ENCODE peak calls at places on chromosomes 7 and 10, in ten cellular contexts. One of them, this sample, is unnamed.

GRCh38 chr10:24349379-24350110 is 140.6 kb downstream of the KIAA1217 start:
- DNase-seq in T-helper 2 cell: no peak
- DNase-seq in heart left ventricle: no peak
- DNase-seq in stimulated activated CD4-positive, alpha-beta T cell treated with anti-CD3 and anti-CD28 coated beads, Interleukin-2, amount 100 ng/mL, for 24 hours: no peak
- DNase-seq in spleen: no peak
- DNase-seq in AML-193: no peak
- DNase-seq in T-cell: no peak
- DNase-seq in substantia nigra: no peak
- DNase-seq in NCI-H1092: no peak
- DNase-seq in fibroblast of the conjunctiva: peak
- DNase-seq in this sample: no peak

GRCh38 chr10:77240042-77240619 is 397.5 kb downstream of the KCNMA1 start:
- DNase-seq in T-cell: no peak
- DNase-seq in T-helper 2 cell: no peak
- DNase-seq in AML-193: no peak
- DNase-seq in heart left ventricle: no peak
- DNase-seq in NCI-H1092: peak
- DNase-seq in substantia nigra: no peak
- DNase-seq in stimulated activated CD4-positive, alpha-beta T cell treated with anti-CD3 and anti-CD28 coated beads, Interleukin-2, amount 100 ng/mL, for 24 hours: no peak
- DNase-seq in spleen: no peak
- DNase-seq in fibroblast of the conjunctiva: no peak
- DNase-seq in this sample: no peak

GRCh38 chr10:80471715-80472233 is 17.7 kb downstream of the TSPAN14 start:
- DNase-seq in T-cell: no peak
- DNase-seq in NCI-H1092: no peak
- DNase-seq in T-helper 2 cell: no peak
- DNase-seq in substantia nigra: no peak
- DNase-seq in stimulated activated CD4-positive, alpha-beta T cell treated with anti-CD3 and anti-CD28 coated beads, Interleukin-2, amount 100 ng/mL, for 24 hours: peak
- DNase-seq in spleen: no peak
- DNase-seq in fibroblast of the conjunctiva: no peak
- DNase-seq in heart left ventricle: no peak
- DNase-seq in AML-193: no peak
- DNase-seq in this sample: no peak

GRCh38 chr10:120600871-120601644 is 144.0 kb downstream of the PLPP4 start:
- DNase-seq in stimulated activated CD4-positive, alpha-beta T cell treated with anti-CD3 and anti-CD28 coated beads, Interleukin-2, amount 100 ng/mL, for 24 hours: peak
- DNase-seq in AML-193: no peak
- DNase-seq in heart left ventricle: no peak
- DNase-seq in NCI-H1092: no peak
- DNase-seq in T-helper 2 cell: no peak
- DNase-seq in substantia nigra: no peak
- DNase-seq in T-cell: no peak
- DNase-seq in spleen: no peak
- DNase-seq in fibroblast of the conjunctiva: no peak
- DNase-seq in this sample: no peak

GRCh38 chr7:30526163-30526562 is 21.5 kb upstream of the GGCT start:
- DNase-seq in T-helper 2 cell: no peak
- DNase-seq in stimulated activated CD4-positive, alpha-beta T cell treated with anti-CD3 and anti-CD28 coated beads, Interleukin-2, amount 100 ng/mL, for 24 hours: no peak
- DNase-seq in substantia nigra: no peak
- DNase-seq in T-cell: no peak
- DNase-seq in fibroblast of the conjunctiva: no peak
- DNase-seq in AML-193: no peak
- DNase-seq in NCI-H1092: no peak
- DNase-seq in spleen: no peak
- DNase-seq in heart left ventricle: no peak
- DNase-seq in this sample: no peak

GRCh38 chr10:119640384-119640783 is 10.8 kb upstream of the BAG3 start:
- DNase-seq in T-cell: no peak
- DNase-seq in substantia nigra: no peak
- DNase-seq in NCI-H1092: no peak
- DNase-seq in AML-193: no peak
- DNase-seq in T-helper 2 cell: no peak
- DNase-seq in heart left ventricle: no peak
- DNase-seq in stimulated activated CD4-positive, alpha-beta T cell treated with anti-CD3 and anti-CD28 coated beads, Interleukin-2, amount 100 ng/mL, for 24 hours: no peak
- DNase-seq in spleen: peak
- DNase-seq in fibroblast of the conjunctiva: no peak
- DNase-seq in this sample: no peak

GRCh38 chr10:73894245-73894971 is 16.5 kb upstream of the PLAU start:
- DNase-seq in spleen: no peak
- DNase-seq in heart left ventricle: no peak
- DNase-seq in fibroblast of the conjunctiva: no peak
- DNase-seq in T-cell: no peak
- DNase-seq in stimulated activated CD4-positive, alpha-beta T cell treated with anti-CD3 and anti-CD28 coated beads, Interleukin-2, amount 100 ng/mL, for 24 hours: peak
- DNase-seq in T-helper 2 cell: no peak
- DNase-seq in substantia nigra: no peak
- DNase-seq in NCI-H1092: no peak
- DNase-seq in AML-193: no peak
- DNase-seq in this sample: no peak

GRCh38 chr7:45075871-45076796 is 12.6 kb downstream of the NACAD start:
- DNase-seq in heart left ventricle: no peak
- DNase-seq in spleen: peak
- DNase-seq in NCI-H1092: no peak
- DNase-seq in substantia nigra: no peak
- DNase-seq in fibroblast of the conjunctiva: no peak
- DNase-seq in T-helper 2 cell: no peak
- DNase-seq in stimulated activated CD4-positive, alpha-beta T cell treated with anti-CD3 and anti-CD28 coated beads, Interleukin-2, amount 100 ng/mL, for 24 hours: no peak
- DNase-seq in AML-193: no peak
- DNase-seq in T-cell: no peak
- DNase-seq in this sample: no peak

GRCh38 chr10:132687181-132687892 is 98.6 kb downstream of the NKX6-2 start:
- DNase-seq in spleen: peak
- DNase-seq in T-helper 2 cell: no peak
- DNase-seq in T-cell: no peak
- DNase-seq in fibroblast of the conjunctiva: no peak
- DNase-seq in AML-193: no peak
- DNase-seq in heart left ventricle: peak
- DNase-seq in NCI-H1092: no peak
- DNase-seq in stimulated activated CD4-positive, alpha-beta T cell treated with anti-CD3 and anti-CD28 coated beads, Interleukin-2, amount 100 ng/mL, for 24 hours: no peak
- DNase-seq in substantia nigra: no peak
- DNase-seq in this sample: peak

GRCh38 chr7:66930341-66930740 is 9.3 kb downstream of the TMEM248 start:
- DNase-seq in stimulated activated CD4-positive, alpha-beta T cell treated with anti-CD3 and anti-CD28 coated beads, Interleukin-2, amount 100 ng/mL, for 24 hours: no peak
- DNase-seq in substantia nigra: no peak
- DNase-seq in T-cell: no peak
- DNase-seq in spleen: no peak
- DNase-seq in T-helper 2 cell: no peak
- DNase-seq in NCI-H1092: no peak
- DNase-seq in AML-193: no peak
- DNase-seq in heart left ventricle: no peak
- DNase-seq in fibroblast of the conjunctiva: no peak
- DNase-seq in this sample: no peak

GRCh38 chr10:49293208-49293603 is 5.8 kb upstream of the C10orf71 start:
- DNase-seq in T-helper 2 cell: no peak
- DNase-seq in heart left ventricle: no peak
- DNase-seq in AML-193: no peak
- DNase-seq in fibroblast of the conjunctiva: no peak
- DNase-seq in spleen: no peak
- DNase-seq in stimulated activated CD4-positive, alpha-beta T cell treated with anti-CD3 and anti-CD28 coated beads, Interleukin-2, amount 100 ng/mL, for 24 hours: no peak
- DNase-seq in T-cell: no peak
- DNase-seq in substantia nigra: no peak
- DNase-seq in NCI-H1092: no peak
- DNase-seq in this sample: no peak

GRCh38 chr7:24991333-24991732 is 11.4 kb upstream of the OSBPL3 start:
- DNase-seq in heart left ventricle: no peak
- DNase-seq in T-helper 2 cell: no peak
- DNase-seq in AML-193: no peak
- DNase-seq in fibroblast of the conjunctiva: no peak
- DNase-seq in T-cell: no peak
- DNase-seq in stimulated activated CD4-positive, alpha-beta T cell treated with anti-CD3 and anti-CD28 coated beads, Interleukin-2, amount 100 ng/mL, for 24 hours: no peak
- DNase-seq in substantia nigra: no peak
- DNase-seq in spleen: no peak
- DNase-seq in NCI-H1092: no peak
- DNase-seq in this sample: no peak

GRCh38 chr10:132588301-132589013 is 50.9 kb downstream of the INPP5A start:
- DNase-seq in spleen: peak
- DNase-seq in fibroblast of the conjunctiva: no peak
- DNase-seq in AML-193: peak
- DNase-seq in NCI-H1092: no peak
- DNase-seq in stimulated activated CD4-positive, alpha-beta T cell treated with anti-CD3 and anti-CD28 coated beads, Interleukin-2, amount 100 ng/mL, for 24 hours: peak
- DNase-seq in T-helper 2 cell: no peak
- DNase-seq in heart left ventricle: peak
- DNase-seq in T-cell: no peak
- DNase-seq in substantia nigra: no peak
- DNase-seq in this sample: no peak

GRCh38 chr10:96789571-96790108 is 42.5 kb upstream of the LCOR start:
- DNase-seq in NCI-H1092: no peak
- DNase-seq in T-cell: peak
- DNase-seq in substantia nigra: no peak
- DNase-seq in spleen: no peak
- DNase-seq in stimulated activated CD4-positive, alpha-beta T cell treated with anti-CD3 and anti-CD28 coated beads, Interleukin-2, amount 100 ng/mL, for 24 hours: no peak
- DNase-seq in fibroblast of the conjunctiva: no peak
- DNase-seq in AML-193: no peak
- DNase-seq in heart left ventricle: no peak
- DNase-seq in T-helper 2 cell: no peak
- DNase-seq in this sample: no peak

GRCh38 chr7:104772405-104772821 is 241.6 kb upstream of the KMT2E start:
- DNase-seq in AML-193: no peak
- DNase-seq in stimulated activated CD4-positive, alpha-beta T cell treated with anti-CD3 and anti-CD28 coated beads, Interleukin-2, amount 100 ng/mL, for 24 hours: no peak
- DNase-seq in substantia nigra: no peak
- DNase-seq in heart left ventricle: no peak
- DNase-seq in fibroblast of the conjunctiva: no peak
- DNase-seq in T-cell: no peak
- DNase-seq in NCI-H1092: no peak
- DNase-seq in T-helper 2 cell: no peak
- DNase-seq in spleen: no peak
- DNase-seq in this sample: no peak

GRCh38 chr10:14995964-14996565 is 36.9 kb downstream of the MEIG1 start:
- DNase-seq in AML-193: no peak
- DNase-seq in fibroblast of the conjunctiva: no peak
- DNase-seq in substantia nigra: no peak
- DNase-seq in NCI-H1092: no peak
- DNase-seq in T-helper 2 cell: no peak
- DNase-seq in heart left ventricle: no peak
- DNase-seq in stimulated activated CD4-positive, alpha-beta T cell treated with anti-CD3 and anti-CD28 coated beads, Interleukin-2, amount 100 ng/mL, for 24 hours: no peak
- DNase-seq in spleen: no peak
- DNase-seq in T-cell: no peak
- DNase-seq in this sample: no peak

GRCh38 chr10:19745672-19746071 is 70.6 kb upstream of the PLXDC2 start:
- DNase-seq in stimulated activated CD4-positive, alpha-beta T cell treated with anti-CD3 and anti-CD28 coated beads, Interleukin-2, amount 100 ng/mL, for 24 hours: no peak
- DNase-seq in fibroblast of the conjunctiva: no peak
- DNase-seq in AML-193: no peak
- DNase-seq in heart left ventricle: no peak
- DNase-seq in NCI-H1092: no peak
- DNase-seq in substantia nigra: no peak
- DNase-seq in T-helper 2 cell: no peak
- DNase-seq in T-cell: no peak
- DNase-seq in spleen: no peak
- DNase-seq in this sample: no peak

GRCh38 chr10:11906714-11907113 is 83.6 kb downstream of the PROSER2 start:
- DNase-seq in spleen: peak
- DNase-seq in T-cell: no peak
- DNase-seq in substantia nigra: no peak
- DNase-seq in NCI-H1092: no peak
- DNase-seq in heart left ventricle: no peak
- DNase-seq in fibroblast of the conjunctiva: no peak
- DNase-seq in stimulated activated CD4-positive, alpha-beta T cell treated with anti-CD3 and anti-CD28 coated beads, Interleukin-2, amount 100 ng/mL, for 24 hours: no peak
- DNase-seq in AML-193: no peak
- DNase-seq in T-helper 2 cell: no peak
- DNase-seq in this sample: no peak

GRCh38 chr10:4865945-4866661 is 40.1 kb downstream of the AKR1E2 start:
- DNase-seq in substantia nigra: no peak
- DNase-seq in spleen: no peak
- DNase-seq in T-helper 2 cell: no peak
- DNase-seq in NCI-H1092: no peak
- DNase-seq in stimulated activated CD4-positive, alpha-beta T cell treated with anti-CD3 and anti-CD28 coated beads, Interleukin-2, amount 100 ng/mL, for 24 hours: no peak
- DNase-seq in AML-193: no peak
- DNase-seq in T-cell: no peak
- DNase-seq in heart left ventricle: no peak
- DNase-seq in fibroblast of the conjunctiva: no peak
- DNase-seq in this sample: no peak

GRCh38 chr10:103367782-103368518 is at the start of gene TAF5:
- DNase-seq in stimulated activated CD4-positive, alpha-beta T cell treated with anti-CD3 and anti-CD28 coated beads, Interleukin-2, amount 100 ng/mL, for 24 hours: peak
- DNase-seq in T-cell: peak
- DNase-seq in NCI-H1092: peak
- DNase-seq in substantia nigra: peak
- DNase-seq in AML-193: peak
- DNase-seq in heart left ventricle: peak
- DNase-seq in spleen: peak
- DNase-seq in fibroblast of the conjunctiva: peak
- DNase-seq in T-helper 2 cell: peak
- DNase-seq in this sample: peak

GRCh38 chr7:131721660-131722059 is 165.2 kb upstream of the PODXL start:
- DNase-seq in fibroblast of the conjunctiva: no peak
- DNase-seq in stimulated activated CD4-positive, alpha-beta T cell treated with anti-CD3 and anti-CD28 coated beads, Interleukin-2, amount 100 ng/mL, for 24 hours: no peak
- DNase-seq in substantia nigra: no peak
- DNase-seq in AML-193: no peak
- DNase-seq in NCI-H1092: no peak
- DNase-seq in T-helper 2 cell: no peak
- DNase-seq in heart left ventricle: no peak
- DNase-seq in spleen: no peak
- DNase-seq in T-cell: no peak
- DNase-seq in this sample: no peak

GRCh38 chr10:48981310-48981907 is 41.8 kb upstream of the LRRC18 start:
- DNase-seq in AML-193: peak
- DNase-seq in T-cell: no peak
- DNase-seq in substantia nigra: peak
- DNase-seq in heart left ventricle: peak
- DNase-seq in NCI-H1092: peak
- DNase-seq in spleen: peak
- DNase-seq in fibroblast of the conjunctiva: peak
- DNase-seq in T-helper 2 cell: no peak
- DNase-seq in stimulated activated CD4-positive, alpha-beta T cell treated with anti-CD3 and anti-CD28 coated beads, Interleukin-2, amount 100 ng/mL, for 24 hours: peak
- DNase-seq in this sample: no peak

GRCh38 chr10:13921941-13922340 is 335.2 kb downstream of the PRPF18 start:
- DNase-seq in stimulated activated CD4-positive, alpha-beta T cell treated with anti-CD3 and anti-CD28 coated beads, Interleukin-2, amount 100 ng/mL, for 24 hours: no peak
- DNase-seq in heart left ventricle: no peak
- DNase-seq in AML-193: no peak
- DNase-seq in T-helper 2 cell: no peak
- DNase-seq in fibroblast of the conjunctiva: no peak
- DNase-seq in spleen: no peak
- DNase-seq in NCI-H1092: no peak
- DNase-seq in T-cell: no peak
- DNase-seq in substantia nigra: no peak
- DNase-seq in this sample: no peak

GRCh38 chr10:10703390-10703789 is 314.3 kb upstream of the CELF2 start:
- DNase-seq in fibroblast of the conjunctiva: no peak
- DNase-seq in AML-193: no peak
- DNase-seq in stimulated activated CD4-positive, alpha-beta T cell treated with anti-CD3 and anti-CD28 coated beads, Interleukin-2, amount 100 ng/mL, for 24 hours: no peak
- DNase-seq in T-helper 2 cell: no peak
- DNase-seq in NCI-H1092: no peak
- DNase-seq in heart left ventricle: no peak
- DNase-seq in substantia nigra: no peak
- DNase-seq in spleen: no peak
- DNase-seq in T-cell: no peak
- DNase-seq in this sample: no peak

GRCh38 chr7:73963252-73963822 is 64.6 kb upstream of the ELN start:
- DNase-seq in fibroblast of the conjunctiva: no peak
- DNase-seq in AML-193: no peak
- DNase-seq in heart left ventricle: no peak
- DNase-seq in spleen: no peak
- DNase-seq in stimulated activated CD4-positive, alpha-beta T cell treated with anti-CD3 and anti-CD28 coated beads, Interleukin-2, amount 100 ng/mL, for 24 hours: no peak
- DNase-seq in T-helper 2 cell: no peak
- DNase-seq in NCI-H1092: no peak
- DNase-seq in T-cell: no peak
- DNase-seq in substantia nigra: no peak
- DNase-seq in this sample: no peak

GRCh38 chr10:27745719-27746363 is at the start of gene MKX:
- DNase-seq in NCI-H1092: no peak
- DNase-seq in stimulated activated CD4-positive, alpha-beta T cell treated with anti-CD3 and anti-CD28 coated beads, Interleukin-2, amount 100 ng/mL, for 24 hours: peak
- DNase-seq in T-cell: peak
- DNase-seq in T-helper 2 cell: peak
- DNase-seq in AML-193: no peak
- DNase-seq in substantia nigra: peak
- DNase-seq in spleen: no peak
- DNase-seq in heart left ventricle: peak
- DNase-seq in fibroblast of the conjunctiva: no peak
- DNase-seq in this sample: peak

GRCh38 chr10:33521062-33521461 is 186.6 kb upstream of the NRP1 start:
- DNase-seq in substantia nigra: no peak
- DNase-seq in heart left ventricle: no peak
- DNase-seq in stimulated activated CD4-positive, alpha-beta T cell treated with anti-CD3 and anti-CD28 coated beads, Interleukin-2, amount 100 ng/mL, for 24 hours: no peak
- DNase-seq in spleen: no peak
- DNase-seq in fibroblast of the conjunctiva: no peak
- DNase-seq in NCI-H1092: no peak
- DNase-seq in T-cell: no peak
- DNase-seq in T-helper 2 cell: no peak
- DNase-seq in AML-193: no peak
- DNase-seq in this sample: no peak

This sample was measured in posterior vena cava.